ENCODE peak calls at places on chromosomes 2 and 18, in nine cellular contexts. One of them, this sample, is unnamed.
A peak's percentile ranks its signal among the peaks of the same experiment; 100 is the strongest.

GRCh38 chr2:212858496-212858895 is 292.9 kb downstream of the IKZF2 start:
- DNase-seq in neural crest cell: no peak
- DNase-seq in cardiac muscle cell: no peak
- DNase-seq in mesothelial cell of epicardium: no peak
- DNase-seq in B cell: no peak
- DNase-seq in OCI-LY7: no peak
- DNase-seq in omental fat pad: no peak
- DNase-seq in fibroblast of lung: peak; percentile 8
- DNase-seq in dorsolateral prefrontal cortex: no peak
- DNase-seq in this sample: no peak

GRCh38 chr2:170217778-170218251 is 39.9 kb downstream of the MYO3B start:
- DNase-seq in omental fat pad: no peak
- DNase-seq in cardiac muscle cell: peak; percentile 40
- DNase-seq in fibroblast of lung: peak; percentile 17
- DNase-seq in dorsolateral prefrontal cortex: no peak
- DNase-seq in B cell: no peak
- DNase-seq in neural crest cell: no peak
- DNase-seq in mesothelial cell of epicardium: no peak
- DNase-seq in OCI-LY7: no peak
- DNase-seq in this sample: no peak

GRCh38 chr2:143844986-143845385 is 674.9 kb downstream of the ZEB2 start:
- DNase-seq in B cell: no peak
- DNase-seq in omental fat pad: no peak
- DNase-seq in OCI-LY7: no peak
- DNase-seq in dorsolateral prefrontal cortex: no peak
- DNase-seq in fibroblast of lung: no peak
- DNase-seq in mesothelial cell of epicardium: no peak
- DNase-seq in cardiac muscle cell: no peak
- DNase-seq in neural crest cell: no peak
- DNase-seq in this sample: no peak

GRCh38 chr2:189022492-189022891 is 48.3 kb downstream of the COL3A1 start:
- DNase-seq in fibroblast of lung: no peak
- DNase-seq in omental fat pad: no peak
- DNase-seq in cardiac muscle cell: peak; percentile 82
- DNase-seq in neural crest cell: no peak
- DNase-seq in mesothelial cell of epicardium: no peak
- DNase-seq in B cell: no peak
- DNase-seq in dorsolateral prefrontal cortex: no peak
- DNase-seq in OCI-LY7: no peak
- DNase-seq in this sample: no peak

GRCh38 chr2:160581035-160581434 is 87.4 kb upstream of the RBMS1 start:
- DNase-seq in dorsolateral prefrontal cortex: no peak
- DNase-seq in B cell: no peak
- DNase-seq in fibroblast of lung: peak; percentile 56
- DNase-seq in mesothelial cell of epicardium: no peak
- DNase-seq in omental fat pad: no peak
- DNase-seq in cardiac muscle cell: no peak
- DNase-seq in neural crest cell: no peak
- DNase-seq in OCI-LY7: no peak
- DNase-seq in this sample: no peak

GRCh38 chr2:145958611-145959010 is 1438.7 kb upstream of the ZEB2 start:
- DNase-seq in cardiac muscle cell: no peak
- DNase-seq in mesothelial cell of epicardium: no peak
- DNase-seq in B cell: no peak
- DNase-seq in OCI-LY7: no peak
- DNase-seq in neural crest cell: no peak
- DNase-seq in fibroblast of lung: peak; percentile 53
- DNase-seq in dorsolateral prefrontal cortex: no peak
- DNase-seq in omental fat pad: no peak
- DNase-seq in this sample: no peak

GRCh38 chr18:13179566-13180113 is 38.9 kb upstream of the LDLRAD4 start:
- DNase-seq in cardiac muscle cell: no peak
- DNase-seq in mesothelial cell of epicardium: no peak
- DNase-seq in B cell: no peak
- DNase-seq in dorsolateral prefrontal cortex: no peak
- DNase-seq in neural crest cell: no peak
- DNase-seq in OCI-LY7: no peak
- DNase-seq in omental fat pad: no peak
- DNase-seq in fibroblast of lung: no peak
- DNase-seq in this sample: no peak

GRCh38 chr2:232869138-232870001 is 694 bp upstream of the SNORC start:
- DNase-seq in fibroblast of lung: no peak
- DNase-seq in neural crest cell: no peak
- DNase-seq in dorsolateral prefrontal cortex: no peak
- DNase-seq in mesothelial cell of epicardium: no peak
- DNase-seq in OCI-LY7: no peak
- DNase-seq in omental fat pad: no peak
- DNase-seq in B cell: no peak
- DNase-seq in cardiac muscle cell: no peak
- DNase-seq in this sample: no peak

GRCh38 chr2:170465241-170465640 is 249.9 kb upstream of the SP5 start:
- DNase-seq in fibroblast of lung: peak; percentile 2
- DNase-seq in dorsolateral prefrontal cortex: no peak
- DNase-seq in cardiac muscle cell: peak; percentile 21
- DNase-seq in OCI-LY7: no peak
- DNase-seq in mesothelial cell of epicardium: no peak
- DNase-seq in B cell: no peak
- DNase-seq in neural crest cell: no peak
- DNase-seq in omental fat pad: no peak
- DNase-seq in this sample: no peak

GRCh38 chr2:237475704-237476107 is 11.3 kb upstream of the MLPH start:
- DNase-seq in neural crest cell: no peak
- DNase-seq in omental fat pad: no peak
- DNase-seq in mesothelial cell of epicardium: no peak
- DNase-seq in dorsolateral prefrontal cortex: no peak
- DNase-seq in cardiac muscle cell: peak; percentile 73
- DNase-seq in OCI-LY7: peak; percentile 4
- DNase-seq in B cell: no peak
- DNase-seq in fibroblast of lung: peak; percentile 87
- DNase-seq in this sample: no peak

GRCh38 chr18:5868218-5868904 is 27.0 kb downstream of the TMEM200C start:
- DNase-seq in mesothelial cell of epicardium: peak; percentile 57
- DNase-seq in neural crest cell: peak; percentile 80
- DNase-seq in cardiac muscle cell: peak; percentile 91
- DNase-seq in dorsolateral prefrontal cortex: peak; percentile 53
- DNase-seq in fibroblast of lung: peak; percentile 76
- DNase-seq in omental fat pad: no peak
- DNase-seq in OCI-LY7: peak; percentile 62
- DNase-seq in B cell: peak; percentile 17
- DNase-seq in this sample: no peak

DNA sequence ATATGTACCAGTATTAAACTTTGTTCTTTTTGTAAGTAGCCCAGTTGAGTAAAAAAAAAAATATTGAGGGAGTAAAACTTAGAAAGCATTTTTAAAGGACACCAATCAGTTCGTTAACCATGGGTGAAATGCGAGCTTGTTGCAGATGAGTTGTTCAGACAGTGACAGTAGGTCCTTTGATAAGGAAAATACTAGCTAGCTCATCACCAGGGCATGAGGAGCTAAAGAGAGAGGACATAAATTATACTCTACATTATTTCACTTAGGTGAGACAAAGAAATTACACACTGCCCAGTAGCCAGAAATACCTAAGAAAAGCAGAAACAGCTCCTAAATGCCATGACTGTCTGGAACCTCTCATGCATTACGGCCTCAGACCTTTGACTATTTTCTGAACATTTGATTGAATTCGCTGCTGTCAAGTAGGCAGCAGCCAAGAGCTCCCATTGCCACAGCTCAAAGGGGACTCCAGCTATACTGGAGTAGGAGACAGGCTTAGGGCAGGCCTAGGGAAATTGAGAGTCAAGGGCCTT is 2.6 kb upstream of the HNRNPLL start:
- DNase-seq in cardiac muscle cell: no peak
- DNase-seq in OCI-LY7: peak; percentile 48
- DNase-seq in B cell: no peak
- DNase-seq in neural crest cell: no peak
- DNase-seq in fibroblast of lung: no peak
- DNase-seq in omental fat pad: no peak
- DNase-seq in mesothelial cell of epicardium: no peak
- DNase-seq in dorsolateral prefrontal cortex: no peak
- DNase-seq in this sample: no peak
- TF ChIP-seq CTCF in cardiac muscle cell: no peak
- TF ChIP-seq CTCF in OCI-LY7: no peak
- TF ChIP-seq CTCF in B cell: no peak
- TF ChIP-seq CTCF in neural crest cell: no peak
- TF ChIP-seq CTCF in fibroblast of lung: no peak
- TF ChIP-seq CTCF in omental fat pad: no peak
- TF ChIP-seq CTCF in mesothelial cell of epicardium: no peak
- TF ChIP-seq CTCF in dorsolateral prefrontal cortex: no peak
- TF ChIP-seq CTCF in this sample: no peak

DNA sequence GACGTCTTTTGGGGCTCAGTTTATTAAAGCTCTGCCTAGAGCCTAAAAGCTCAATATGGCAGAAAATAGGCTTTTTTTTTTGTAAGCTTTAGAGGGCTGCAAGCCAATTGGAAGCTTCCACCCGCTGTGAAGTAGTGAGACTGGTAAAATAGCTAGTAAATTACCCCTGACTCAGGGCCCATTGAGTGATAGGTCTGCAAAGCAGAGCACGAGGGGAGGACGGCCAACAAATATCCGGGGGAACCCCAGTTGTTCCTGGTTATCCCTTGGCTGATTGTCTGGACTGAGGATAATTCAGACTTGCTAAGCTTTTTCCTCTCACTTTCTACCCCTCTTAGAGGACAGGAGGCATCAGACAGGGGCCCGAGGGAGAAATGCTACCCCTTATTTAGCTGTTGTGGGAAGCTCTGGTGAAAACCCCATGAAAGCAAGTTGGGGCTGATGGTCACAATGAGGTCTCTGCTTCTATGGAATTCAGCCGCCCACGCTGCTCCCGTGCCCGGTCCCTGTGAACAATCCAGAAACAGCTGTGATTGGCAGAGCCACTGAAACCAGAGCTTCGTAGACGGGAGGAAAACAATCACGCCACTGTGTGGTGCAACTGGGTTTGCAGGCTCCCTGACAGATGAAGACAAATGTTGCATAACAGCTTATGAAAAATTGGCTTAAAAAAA is 141.9 kb upstream of the LGALSL start:
- DNase-seq in B cell: no peak
- DNase-seq in cardiac muscle cell: peak; percentile 97
- DNase-seq in fibroblast of lung: peak; percentile 91
- DNase-seq in omental fat pad: peak; percentile 32
- DNase-seq in OCI-LY7: peak; percentile 59
- DNase-seq in neural crest cell: peak; percentile 62
- DNase-seq in mesothelial cell of epicardium: no peak
- DNase-seq in dorsolateral prefrontal cortex: peak; percentile 68
- DNase-seq in this sample: no peak
- TF ChIP-seq CTCF in B cell: no peak
- TF ChIP-seq CTCF in cardiac muscle cell: peak; percentile 61
- TF ChIP-seq CTCF in fibroblast of lung: peak; percentile 63
- TF ChIP-seq CTCF in omental fat pad: no peak
- TF ChIP-seq CTCF in OCI-LY7: peak; percentile 72
- TF ChIP-seq CTCF in neural crest cell: peak; percentile 61
- TF ChIP-seq CTCF in mesothelial cell of epicardium: no peak
- TF ChIP-seq CTCF in dorsolateral prefrontal cortex: peak; percentile 67
- TF ChIP-seq CTCF in this sample: no peak

DNA sequence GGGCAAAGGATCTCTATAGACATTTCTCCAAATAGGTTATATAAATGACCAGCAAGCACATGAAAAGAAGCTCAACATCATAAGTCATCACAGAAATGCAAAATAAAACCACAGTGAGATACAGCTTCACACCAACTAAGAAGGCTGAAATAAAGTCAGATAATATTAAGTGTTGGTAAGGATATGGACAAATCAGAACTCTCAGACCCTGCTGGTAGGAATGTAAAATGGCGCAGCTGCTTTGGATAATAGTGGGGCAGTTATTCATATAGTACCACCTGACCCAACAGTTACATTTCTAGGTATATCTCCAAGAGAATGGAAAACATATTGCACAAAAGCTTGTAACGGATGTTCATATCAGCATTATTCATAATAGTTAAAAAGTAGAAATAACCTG is 14.0 kb downstream of the EPB41L5 start:
- DNase-seq in fibroblast of lung: no peak
- DNase-seq in OCI-LY7: no peak
- DNase-seq in dorsolateral prefrontal cortex: no peak
- DNase-seq in omental fat pad: no peak
- DNase-seq in neural crest cell: no peak
- DNase-seq in mesothelial cell of epicardium: no peak
- DNase-seq in cardiac muscle cell: no peak
- DNase-seq in B cell: no peak
- DNase-seq in this sample: no peak
- TF ChIP-seq CTCF in fibroblast of lung: peak; percentile 41
- TF ChIP-seq CTCF in OCI-LY7: no peak
- TF ChIP-seq CTCF in dorsolateral prefrontal cortex: no peak
- TF ChIP-seq CTCF in omental fat pad: no peak
- TF ChIP-seq CTCF in neural crest cell: peak; percentile 53
- TF ChIP-seq CTCF in mesothelial cell of epicardium: peak; percentile 47
- TF ChIP-seq CTCF in cardiac muscle cell: peak; percentile 19
- TF ChIP-seq CTCF in B cell: no peak
- TF ChIP-seq CTCF in this sample: no peak

GRCh38 chr2:38233231-38233983 is 143.7 kb downstream of the ATL2 start:
- DNase-seq in dorsolateral prefrontal cortex: no peak
- DNase-seq in OCI-LY7: no peak
- DNase-seq in cardiac muscle cell: peak; percentile 48
- DNase-seq in neural crest cell: no peak
- DNase-seq in fibroblast of lung: peak; percentile 83
- DNase-seq in omental fat pad: no peak
- DNase-seq in B cell: no peak
- DNase-seq in mesothelial cell of epicardium: no peak
- DNase-seq in this sample: no peak
- TF ChIP-seq CTCF in dorsolateral prefrontal cortex: no peak
- TF ChIP-seq CTCF in OCI-LY7: no peak
- TF ChIP-seq CTCF in cardiac muscle cell: peak; percentile 22
- TF ChIP-seq CTCF in neural crest cell: no peak
- TF ChIP-seq CTCF in fibroblast of lung: no peak
- TF ChIP-seq CTCF in omental fat pad: no peak
- TF ChIP-seq CTCF in B cell: no peak
- TF ChIP-seq CTCF in mesothelial cell of epicardium: no peak
- TF ChIP-seq CTCF in this sample: no peak

This sample was measured in natural killer cell.